ENCODE peak calls at places on chromosomes 7 and 10, in ten cellular contexts. F is retina; I is GM19239; H is WTC11; X is posterior cingulate gyrus; O is stimulated activated CD8-positive, alpha-beta memory T cell treated with anti-CD3 and anti-CD28 coated beads, Interleukin-4, amount 100 ng/mL, for 1 hour; C is mammary epithelial cell; L is AG08396; N is kidney epithelial cell; Z is left ventricle myocardium superior. T is an unnamed sample.

GRCh38 chr10:132916421-132916841 is 25.9 kb downstream of the CFAP46 start:
- DNase-seq in H (no peak), X (peak), C (no peak), I (no peak), O (no peak), N (no peak), Z (peak), F (no peak), L (no peak), T (no peak)

GRCh38 chr10:65891073-65891981 is 1034.5 kb upstream of the LRRTM3 start:
- DNase-seq in F (no peak), N (no peak), O (no peak), Z (no peak), C (peak), L (no peak), I (no peak), H (no peak), X (no peak), T (no peak)

GRCh38 chr10:96014473-96015102 is 28.8 kb upstream of the CCNJ start:
- DNase-seq in Z (no peak), N (no peak), C (no peak), I (no peak), L (no peak), X (no peak), F (no peak), H (no peak), O (no peak), T (no peak)

GRCh38 chr10:70722820-70723424 is 50.6 kb downstream of the ADAMTS14 start:
- DNase-seq in Z (no peak), F (no peak), C (peak), H (no peak), X (no peak), L (peak), N (peak), I (no peak), O (no peak), T (no peak)

GRCh38 chr10:73019100-73019499 is 64.5 kb upstream of the PLA2G12B start:
- DNase-seq in O (no peak), C (no peak), H (no peak), Z (no peak), X (no peak), I (no peak), L (no peak), N (no peak), F (no peak), T (no peak)

GRCh38 chr10:97874332-97874731 is 24.7 kb downstream of the GOLGA7B start:
- DNase-seq in O (no peak), Z (no peak), N (no peak), F (no peak), L (no peak), I (no peak), X (no peak), H (no peak), C (no peak), T (no peak)

GRCh38 chr7:1122832-1123501 is 35.1 kb downstream of the GPER1 start:
- DNase-seq in L (no peak), X (peak), C (no peak), I (no peak), H (no peak), Z (peak), F (peak), O (no peak), N (no peak), T (no peak)

GRCh38 chr7:20786779-20787651 is at the start of gene SP8:
- DNase-seq in H (peak), I (peak), X (no peak), L (peak), N (no peak), O (no peak), F (peak), C (peak), Z (peak), T (no peak)